ENCODE peak calls at places on chromosome 17, in six cellular contexts. One of them, this sample, is unnamed.

GRCh38 chr17:17874478-17874877 is 37.7 kb upstream of the SREBF1 start:
- DNase-seq in K562: no peak
- DNase-seq in H1: no peak
- DNase-seq in GM12878: no peak
- DNase-seq in endothelial cell of umbilical vein: no peak
- DNase-seq in HCT116: no peak
- DNase-seq in this sample: peak

GRCh38 chr17:40450175-40450574 is 6.9 kb downstream of the IGFBP4 start:
- DNase-seq in endothelial cell of umbilical vein: peak
- DNase-seq in K562: peak
- DNase-seq in GM12878: no peak
- DNase-seq in HCT116: peak
- DNase-seq in H1: peak
- DNase-seq in this sample: peak

GRCh38 chr17:7043544-7044268 is at the start of gene SLC16A11:
- DNase-seq in GM12878: no peak
- DNase-seq in K562: no peak
- DNase-seq in H1: peak
- DNase-seq in endothelial cell of umbilical vein: peak
- DNase-seq in HCT116: no peak
- DNase-seq in this sample: peak

GRCh38 chr17:61208301-61209098 is 191.1 kb upstream of the TBX2 start:
- DNase-seq in GM12878: no peak
- DNase-seq in H1: no peak
- DNase-seq in HCT116: no peak
- DNase-seq in endothelial cell of umbilical vein: no peak
- DNase-seq in K562: no peak
- DNase-seq in this sample: peak

GRCh38 chr17:55410722-55411462 is 10.7 kb downstream of the MMD start:
- DNase-seq in H1: no peak
- DNase-seq in HCT116: no peak
- DNase-seq in K562: no peak
- DNase-seq in GM12878: no peak
- DNase-seq in endothelial cell of umbilical vein: no peak
- DNase-seq in this sample: no peak

GRCh38 chr17:39963826-39964225 is 1.0 kb downstream of the GSDMA start:
- DNase-seq in HCT116: no peak
- DNase-seq in GM12878: no peak
- DNase-seq in K562: no peak
- DNase-seq in endothelial cell of umbilical vein: no peak
- DNase-seq in H1: no peak
- DNase-seq in this sample: no peak

GRCh38 chr17:69500911-69501429 is 86.5 kb downstream of the MAP2K6 start:
- DNase-seq in endothelial cell of umbilical vein: no peak
- DNase-seq in H1: no peak
- DNase-seq in GM12878: no peak
- DNase-seq in K562: no peak
- DNase-seq in HCT116: no peak
- DNase-seq in this sample: no peak

GRCh38 chr17:81097134-81097942 is 62.4 kb downstream of the BAIAP2 start:
- DNase-seq in GM12878: no peak
- DNase-seq in H1: peak
- DNase-seq in endothelial cell of umbilical vein: peak
- DNase-seq in K562: peak
- DNase-seq in HCT116: peak
- DNase-seq in this sample: peak

GRCh38 chr17:72467841-72468653 is 347.2 kb downstream of the SOX9 start:
- DNase-seq in HCT116: no peak
- DNase-seq in H1: no peak
- DNase-seq in GM12878: no peak
- DNase-seq in endothelial cell of umbilical vein: no peak
- DNase-seq in K562: no peak
- DNase-seq in this sample: no peak

GRCh38 chr17:73338050-73338491 is 26.3 kb upstream of the CDC42EP4 start:
- DNase-seq in GM12878: no peak
- DNase-seq in HCT116: no peak
- DNase-seq in endothelial cell of umbilical vein: no peak
- DNase-seq in K562: no peak
- DNase-seq in H1: no peak
- DNase-seq in this sample: peak

GRCh38 chr17:4519361-4519788 is 20.7 kb downstream of the SPNS2 start:
- DNase-seq in K562: no peak
- DNase-seq in endothelial cell of umbilical vein: peak
- DNase-seq in H1: no peak
- DNase-seq in HCT116: no peak
- DNase-seq in GM12878: no peak
- DNase-seq in this sample: no peak

GRCh38 chr17:4939554-4939803 is 367 bp downstream of the SLC25A11 start:
- DNase-seq in K562: no peak
- DNase-seq in endothelial cell of umbilical vein: no peak
- DNase-seq in GM12878: no peak
- DNase-seq in H1: no peak
- DNase-seq in HCT116: no peak
- DNase-seq in this sample: no peak

GRCh38 chr17:50558955-50559614 is 1.4 kb upstream of the CACNA1G start:
- DNase-seq in HCT116: no peak
- DNase-seq in GM12878: no peak
- DNase-seq in endothelial cell of umbilical vein: no peak
- DNase-seq in H1: peak
- DNase-seq in K562: no peak
- DNase-seq in this sample: no peak

GRCh38 chr17:830950-831349 is 48.8 kb downstream of the MRM3 start:
- DNase-seq in HCT116: no peak
- DNase-seq in endothelial cell of umbilical vein: no peak
- DNase-seq in K562: no peak
- DNase-seq in H1: no peak
- DNase-seq in GM12878: no peak
- DNase-seq in this sample: no peak

GRCh38 chr17:43834106-43834505 is 1.2 kb upstream of the MPP3 start:
- DNase-seq in H1: no peak
- DNase-seq in K562: no peak
- DNase-seq in HCT116: no peak
- DNase-seq in GM12878: no peak
- DNase-seq in endothelial cell of umbilical vein: no peak
- DNase-seq in this sample: peak

GRCh38 chr17:45905812-45906211 is 11.5 kb downstream of the MAPT start:
- DNase-seq in K562: no peak
- DNase-seq in endothelial cell of umbilical vein: no peak
- DNase-seq in GM12878: no peak
- DNase-seq in HCT116: no peak
- DNase-seq in H1: no peak
- DNase-seq in this sample: no peak

GRCh38 chr17:61002316-61002736 is 324.7 kb downstream of the BCAS3 start:
- DNase-seq in K562: peak
- DNase-seq in HCT116: peak
- DNase-seq in H1: no peak
- DNase-seq in GM12878: no peak
- DNase-seq in endothelial cell of umbilical vein: peak
- DNase-seq in this sample: peak

GRCh38 chr17:17351356-17351891 is 48.3 kb downstream of the NT5M start:
- DNase-seq in H1: no peak
- DNase-seq in HCT116: no peak
- DNase-seq in K562: no peak
- DNase-seq in endothelial cell of umbilical vein: no peak
- DNase-seq in GM12878: no peak
- DNase-seq in this sample: no peak

GRCh38 chr17:46764709-46765401 is 53.6 kb downstream of the WNT3 start:
- DNase-seq in HCT116: no peak
- DNase-seq in GM12878: no peak
- DNase-seq in K562: peak
- DNase-seq in H1: peak
- DNase-seq in endothelial cell of umbilical vein: peak
- DNase-seq in this sample: peak

GRCh38 chr17:17362531-17362930 is 59.4 kb downstream of the NT5M start:
- DNase-seq in endothelial cell of umbilical vein: no peak
- DNase-seq in GM12878: no peak
- DNase-seq in K562: no peak
- DNase-seq in HCT116: no peak
- DNase-seq in H1: no peak
- DNase-seq in this sample: no peak

GRCh38 chr17:21194688-21195087 is 19.3 kb downstream of the TMEM11 start:
- DNase-seq in endothelial cell of umbilical vein: no peak
- DNase-seq in HCT116: no peak
- DNase-seq in GM12878: no peak
- DNase-seq in K562: no peak
- DNase-seq in H1: no peak
- DNase-seq in this sample: peak

GRCh38 chr17:19744492-19744891 is 3.6 kb downstream of the ALDH3A1 start:
- DNase-seq in endothelial cell of umbilical vein: no peak
- DNase-seq in H1: peak
- DNase-seq in K562: no peak
- DNase-seq in GM12878: no peak
- DNase-seq in HCT116: no peak
- DNase-seq in this sample: no peak

GRCh38 chr17:11880714-11881113 is 116.6 kb downstream of the ZNF18 start:
- DNase-seq in endothelial cell of umbilical vein: no peak
- DNase-seq in GM12878: no peak
- DNase-seq in H1: no peak
- DNase-seq in K562: peak
- DNase-seq in HCT116: peak
- DNase-seq in this sample: no peak

GRCh38 chr17:65584604-65585521 is 23.4 kb upstream of the AXIN2 start:
- DNase-seq in GM12878: no peak
- DNase-seq in HCT116: no peak
- DNase-seq in H1: no peak
- DNase-seq in K562: no peak
- DNase-seq in endothelial cell of umbilical vein: no peak
- DNase-seq in this sample: no peak

GRCh38 chr17:9221231-9222180 is 200.2 kb downstream of the NTN1 start:
- DNase-seq in endothelial cell of umbilical vein: no peak
- DNase-seq in K562: no peak
- DNase-seq in GM12878: no peak
- DNase-seq in H1: no peak
- DNase-seq in HCT116: no peak
- DNase-seq in this sample: no peak

GRCh38 chr17:29867643-29868181 is 62.3 kb downstream of the SSH2 start:
- DNase-seq in GM12878: no peak
- DNase-seq in endothelial cell of umbilical vein: peak
- DNase-seq in HCT116: no peak
- DNase-seq in K562: no peak
- DNase-seq in H1: no peak
- DNase-seq in this sample: no peak

GRCh38 chr17:49997256-49997735 is 2.3 kb upstream of the DLX3 start:
- DNase-seq in GM12878: no peak
- DNase-seq in K562: no peak
- DNase-seq in HCT116: no peak
- DNase-seq in endothelial cell of umbilical vein: no peak
- DNase-seq in H1: no peak
- DNase-seq in this sample: no peak

GRCh38 chr17:73283841-73284282 is 22.2 kb upstream of the CPSF4L start:
- DNase-seq in GM12878: no peak
- DNase-seq in HCT116: no peak
- DNase-seq in endothelial cell of umbilical vein: no peak
- DNase-seq in H1: peak
- DNase-seq in K562: no peak
- DNase-seq in this sample: no peak

GRCh38 chr17:14797021-14797420 is 468.1 kb downstream of the PMP22 start:
- DNase-seq in GM12878: no peak
- DNase-seq in endothelial cell of umbilical vein: no peak
- DNase-seq in HCT116: no peak
- DNase-seq in K562: no peak
- DNase-seq in H1: no peak
- DNase-seq in this sample: no peak
- TF ChIP-seq POLR2A in GM12878: no peak
- TF ChIP-seq POLR2A in endothelial cell of umbilical vein: no peak
- TF ChIP-seq POLR2A in HCT116: no peak
- TF ChIP-seq POLR2A in K562: no peak
- TF ChIP-seq POLR2A in H1: no peak
- TF ChIP-seq POLR2A in this sample: no peak

GRCh38 chr17:79796570-79797491 is at the start of gene CBX8:
- DNase-seq in K562: peak
- DNase-seq in endothelial cell of umbilical vein: peak
- DNase-seq in H1: peak
- DNase-seq in GM12878: peak
- DNase-seq in HCT116: peak
- DNase-seq in this sample: peak
- H3K9ac ChIP-seq in K562: peak
- H3K9ac ChIP-seq in endothelial cell of umbilical vein: peak
- H3K9ac ChIP-seq in H1: peak
- H3K9ac ChIP-seq in GM12878: peak
- H3K9ac ChIP-seq in HCT116: peak
- H3K9ac ChIP-seq in this sample: peak

GRCh38 chr17:37358098-37358829 is 17.5 kb upstream of the C17orf78 start:
- DNase-seq in HCT116: no peak
- DNase-seq in H1: peak
- DNase-seq in K562: peak
- DNase-seq in endothelial cell of umbilical vein: peak
- DNase-seq in GM12878: no peak
- DNase-seq in this sample: peak
- TF ChIP-seq POLR2A in HCT116: no peak
- TF ChIP-seq POLR2A in H1: peak
- TF ChIP-seq POLR2A in K562: no peak
- TF ChIP-seq POLR2A in endothelial cell of umbilical vein: peak
- TF ChIP-seq POLR2A in GM12878: no peak
- TF ChIP-seq POLR2A in this sample: no peak

GRCh38 chr17:41812176-41813038 is at the start of gene FKBP10:
- DNase-seq in HCT116: peak
- DNase-seq in GM12878: no peak
- DNase-seq in H1: peak
- DNase-seq in K562: no peak
- DNase-seq in endothelial cell of umbilical vein: peak
- DNase-seq in this sample: peak

GRCh38 chr17:41813699-41814124 is 908 bp downstream of the FKBP10 start:
- DNase-seq in GM12878: no peak
- DNase-seq in K562: no peak
- DNase-seq in HCT116: no peak
- DNase-seq in endothelial cell of umbilical vein: no peak
- DNase-seq in H1: no peak
- DNase-seq in this sample: no peak

GRCh38 chr17:41810659-41811548 is 845 bp downstream of the P3H4 start:
- DNase-seq in H1: no peak
- DNase-seq in GM12878: no peak
- DNase-seq in endothelial cell of umbilical vein: no peak
- DNase-seq in HCT116: no peak
- DNase-seq in K562: peak
- DNase-seq in this sample: no peak

GRCh38 chr17:41813039-41813680 is 356 bp downstream of the FKBP10 start:
- DNase-seq in K562: peak
- DNase-seq in HCT116: no peak
- DNase-seq in endothelial cell of umbilical vein: no peak
- DNase-seq in GM12878: no peak
- DNase-seq in H1: no peak
- DNase-seq in this sample: no peak

DNA sequence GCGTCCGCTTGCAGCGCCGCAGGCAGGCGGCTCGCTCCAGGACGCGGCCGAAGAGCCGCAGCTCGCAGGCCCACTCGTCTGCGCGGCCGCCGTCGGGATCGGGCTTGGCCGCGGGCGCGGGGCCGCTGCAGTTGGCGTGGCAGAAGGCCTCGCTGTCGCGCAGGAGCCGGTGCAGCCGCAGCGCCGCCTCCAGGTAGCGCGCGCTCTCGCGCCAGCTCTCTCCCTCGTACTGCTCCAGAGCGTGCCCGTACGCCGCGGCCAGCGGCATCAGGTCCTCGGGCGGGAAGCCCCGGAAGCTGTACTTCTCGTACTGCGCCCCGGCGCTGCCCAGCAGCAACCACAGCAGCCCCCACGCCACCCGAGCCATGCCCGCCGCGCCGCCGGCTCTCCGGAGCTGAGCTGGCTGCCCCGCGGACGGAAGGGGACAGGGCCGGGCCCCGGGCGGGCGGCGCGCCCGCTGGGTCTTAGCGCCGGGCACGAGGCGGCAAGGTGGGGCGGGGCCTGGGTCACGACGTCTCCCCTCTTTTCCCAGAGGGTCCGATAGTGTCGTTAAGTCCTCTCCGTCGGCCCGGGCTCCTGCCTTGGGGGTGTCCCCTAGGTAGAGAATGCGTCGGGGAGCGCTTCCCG is at the start of gene P3H4:
- DNase-seq in H1: peak
- DNase-seq in GM12878: no peak
- DNase-seq in K562: peak
- DNase-seq in endothelial cell of umbilical vein: peak
- DNase-seq in HCT116: peak
- DNase-seq in this sample: peak
- H3K9ac ChIP-seq in H1: peak
- H3K9ac ChIP-seq in GM12878: peak
- H3K9ac ChIP-seq in K562: peak
- H3K9ac ChIP-seq in endothelial cell of umbilical vein: peak
- H3K9ac ChIP-seq in HCT116: peak
- H3K9ac ChIP-seq in this sample: peak

This sample was measured in IMR-90.